ENCODE peak calls at places on chromosomes 4 and X, in six cellular contexts. One of them, this sample, is unnamed.

GRCh38 chrX:110086916-110087484 is 84.1 kb downstream of the TMEM164 start:
- DNase-seq in WTC11: no peak
- DNase-seq in breast epithelium: no peak
- DNase-seq in AG09309: peak; percentile 80
- DNase-seq in left ventricle myocardium inferior: no peak
- DNase-seq in GM13977: no peak
- DNase-seq in this sample: no peak

GRCh38 chrX:3094261-3094660 is 53.0 kb downstream of the ARSF start:
- DNase-seq in WTC11: no peak
- DNase-seq in breast epithelium: no peak
- DNase-seq in AG09309: no peak
- DNase-seq in left ventricle myocardium inferior: no peak
- DNase-seq in GM13977: no peak
- DNase-seq in this sample: no peak

GRCh38 chrX:106752101-106752678 is 25.7 kb downstream of the RNF128 start:
- DNase-seq in WTC11: peak; percentile 23
- DNase-seq in breast epithelium: no peak
- DNase-seq in AG09309: no peak
- DNase-seq in left ventricle myocardium inferior: no peak
- DNase-seq in GM13977: no peak
- DNase-seq in this sample: peak; percentile 1

GRCh38 chr4:145816091-145816490 is 122.5 kb downstream of the ZNF827 start:
- DNase-seq in WTC11: no peak
- DNase-seq in breast epithelium: no peak
- DNase-seq in AG09309: no peak
- DNase-seq in left ventricle myocardium inferior: no peak
- DNase-seq in GM13977: no peak
- DNase-seq in this sample: no peak

GRCh38 chr4:128946929-128947328 is 137.4 kb downstream of the JADE1 start:
- DNase-seq in WTC11: no peak
- DNase-seq in breast epithelium: no peak
- DNase-seq in AG09309: no peak
- DNase-seq in left ventricle myocardium inferior: no peak
- DNase-seq in GM13977: no peak
- DNase-seq in this sample: no peak

GRCh38 chr4:33696066-33696465 is 2548.2 kb downstream of the ARAP2 start:
- DNase-seq in WTC11: no peak
- DNase-seq in breast epithelium: no peak
- DNase-seq in AG09309: no peak
- DNase-seq in left ventricle myocardium inferior: no peak
- DNase-seq in GM13977: no peak
- DNase-seq in this sample: no peak

GRCh38 chr4:168794881-168795280 is 215.2 kb downstream of the CBR4 start:
- DNase-seq in WTC11: no peak
- DNase-seq in breast epithelium: no peak
- DNase-seq in AG09309: no peak
- DNase-seq in left ventricle myocardium inferior: no peak
- DNase-seq in GM13977: no peak
- DNase-seq in this sample: no peak

GRCh38 chr4:112840061-112840460 is 203.1 kb downstream of the LARP7 start:
- DNase-seq in WTC11: no peak
- DNase-seq in breast epithelium: no peak
- DNase-seq in AG09309: no peak
- DNase-seq in left ventricle myocardium inferior: no peak
- DNase-seq in GM13977: no peak
- DNase-seq in this sample: no peak

GRCh38 chr4:131052646-131053045 is 1956.7 kb downstream of the C4orf33 start:
- DNase-seq in WTC11: no peak
- DNase-seq in breast epithelium: no peak
- DNase-seq in AG09309: no peak
- DNase-seq in left ventricle myocardium inferior: no peak
- DNase-seq in GM13977: no peak
- DNase-seq in this sample: no peak

GRCh38 chrX:69299271-69299670 is 134.0 kb upstream of the PJA1 start:
- DNase-seq in WTC11: no peak
- DNase-seq in breast epithelium: no peak
- DNase-seq in AG09309: no peak
- DNase-seq in left ventricle myocardium inferior: no peak
- DNase-seq in GM13977: no peak
- DNase-seq in this sample: no peak

GRCh38 chr4:11768251-11768972 is 339.7 kb upstream of the HS3ST1 start:
- DNase-seq in WTC11: no peak
- DNase-seq in breast epithelium: no peak
- DNase-seq in AG09309: no peak
- DNase-seq in left ventricle myocardium inferior: no peak
- DNase-seq in GM13977: no peak
- DNase-seq in this sample: no peak

GRCh38 chr4:25552580-25553271 is 102.9 kb upstream of the SLC34A2 start:
- DNase-seq in WTC11: no peak
- DNase-seq in breast epithelium: peak; percentile 82
- DNase-seq in AG09309: no peak
- DNase-seq in left ventricle myocardium inferior: no peak
- DNase-seq in GM13977: no peak
- DNase-seq in this sample: no peak

GRCh38 chr4:129822708-129823504 is 727.0 kb downstream of the C4orf33 start:
- DNase-seq in WTC11: no peak
- DNase-seq in breast epithelium: no peak
- DNase-seq in AG09309: no peak
- DNase-seq in left ventricle myocardium inferior: peak; percentile 9
- DNase-seq in GM13977: no peak
- DNase-seq in this sample: no peak

GRCh38 chr4:34516524-34516923 is 1727.8 kb downstream of the ARAP2 start:
- DNase-seq in WTC11: no peak
- DNase-seq in breast epithelium: no peak
- DNase-seq in AG09309: no peak
- DNase-seq in left ventricle myocardium inferior: no peak
- DNase-seq in GM13977: no peak
- DNase-seq in this sample: no peak

GRCh38 chr4:19776929-19777328 is 474.8 kb upstream of the SLIT2 start:
- DNase-seq in WTC11: no peak
- DNase-seq in breast epithelium: no peak
- DNase-seq in AG09309: no peak
- DNase-seq in left ventricle myocardium inferior: no peak
- DNase-seq in GM13977: no peak
- DNase-seq in this sample: no peak

GRCh38 chr4:131091896-131092295 is 1995.9 kb downstream of the C4orf33 start:
- DNase-seq in WTC11: no peak
- DNase-seq in breast epithelium: no peak
- DNase-seq in AG09309: no peak
- DNase-seq in left ventricle myocardium inferior: no peak
- DNase-seq in GM13977: no peak
- DNase-seq in this sample: no peak

GRCh38 chr4:39626913-39627312 is 11.8 kb downstream of the SMIM14 start:
- DNase-seq in WTC11: no peak
- DNase-seq in breast epithelium: no peak
- DNase-seq in AG09309: no peak
- DNase-seq in left ventricle myocardium inferior: no peak
- DNase-seq in GM13977: no peak
- DNase-seq in this sample: no peak

GRCh38 chrX:19836337-19836736 is 51.1 kb downstream of the SH3KBP1 start:
- DNase-seq in WTC11: no peak
- DNase-seq in breast epithelium: no peak
- DNase-seq in AG09309: no peak
- DNase-seq in left ventricle myocardium inferior: no peak
- DNase-seq in GM13977: no peak
- DNase-seq in this sample: peak; percentile 20

GRCh38 chr4:127632420-127633403 is at the start of gene INTU:
- DNase-seq in WTC11: peak; percentile 94
- DNase-seq in breast epithelium: peak; percentile 93
- DNase-seq in AG09309: peak; percentile 84
- DNase-seq in left ventricle myocardium inferior: peak; percentile 92
- DNase-seq in GM13977: peak; percentile 50
- DNase-seq in this sample: peak; percentile 60

GRCh38 chr4:6196871-6197270 is 3.5 kb downstream of the JAKMIP1 start:
- DNase-seq in WTC11: no peak
- DNase-seq in breast epithelium: no peak
- DNase-seq in AG09309: no peak
- DNase-seq in left ventricle myocardium inferior: no peak
- DNase-seq in GM13977: no peak
- DNase-seq in this sample: no peak

GRCh38 chr4:8162625-8163024 is 4.0 kb upstream of the ABLIM2 start:
- DNase-seq in WTC11: no peak
- DNase-seq in breast epithelium: no peak
- DNase-seq in AG09309: no peak
- DNase-seq in left ventricle myocardium inferior: no peak
- DNase-seq in GM13977: no peak
- DNase-seq in this sample: no peak

GRCh38 chr4:94304365-94304971 is 38.2 kb downstream of the HPGDS start:
- DNase-seq in WTC11: no peak
- DNase-seq in breast epithelium: no peak
- DNase-seq in AG09309: no peak
- DNase-seq in left ventricle myocardium inferior: no peak
- DNase-seq in GM13977: peak; percentile 17
- DNase-seq in this sample: peak; percentile 27

GRCh38 chrX:97539970-97540519 is 656.3 kb downstream of the RPA4 start:
- DNase-seq in WTC11: no peak
- DNase-seq in breast epithelium: no peak
- DNase-seq in AG09309: no peak
- DNase-seq in left ventricle myocardium inferior: no peak
- DNase-seq in GM13977: no peak
- DNase-seq in this sample: no peak

GRCh38 chr4:81664079-81664478 is 192.4 kb upstream of the RASGEF1B start:
- DNase-seq in WTC11: no peak
- DNase-seq in breast epithelium: no peak
- DNase-seq in AG09309: no peak
- DNase-seq in left ventricle myocardium inferior: no peak
- DNase-seq in GM13977: no peak
- DNase-seq in this sample: no peak

GRCh38 chr4:176818531-176818930 is 25.8 kb upstream of the VEGFC start:
- DNase-seq in WTC11: no peak
- DNase-seq in breast epithelium: no peak
- DNase-seq in AG09309: no peak
- DNase-seq in left ventricle myocardium inferior: no peak
- DNase-seq in GM13977: no peak
- DNase-seq in this sample: no peak

GRCh38 chr4:5232549-5232948 is 181.3 kb downstream of the STK32B start:
- DNase-seq in WTC11: no peak
- DNase-seq in breast epithelium: no peak
- DNase-seq in AG09309: no peak
- DNase-seq in left ventricle myocardium inferior: no peak
- DNase-seq in GM13977: no peak
- DNase-seq in this sample: no peak

GRCh38 chrX:98523026-98523425 is 1639.3 kb downstream of the RPA4 start:
- DNase-seq in WTC11: no peak
- DNase-seq in breast epithelium: no peak
- DNase-seq in AG09309: no peak
- DNase-seq in left ventricle myocardium inferior: no peak
- DNase-seq in GM13977: no peak
- DNase-seq in this sample: no peak

GRCh38 chr4:151358266-151358665 is 32.9 kb upstream of the SH3D19 start:
- DNase-seq in WTC11: no peak
- DNase-seq in breast epithelium: no peak
- DNase-seq in AG09309: no peak
- DNase-seq in left ventricle myocardium inferior: no peak
- DNase-seq in GM13977: no peak
- DNase-seq in this sample: no peak

GRCh38 chr4:146342600-146343192 is 128.4 kb downstream of the REELD1 start:
- DNase-seq in WTC11: peak; percentile 8
- DNase-seq in breast epithelium: no peak
- DNase-seq in AG09309: no peak
- DNase-seq in left ventricle myocardium inferior: no peak
- DNase-seq in GM13977: peak; percentile 21
- DNase-seq in this sample: peak; percentile 60

DNA sequence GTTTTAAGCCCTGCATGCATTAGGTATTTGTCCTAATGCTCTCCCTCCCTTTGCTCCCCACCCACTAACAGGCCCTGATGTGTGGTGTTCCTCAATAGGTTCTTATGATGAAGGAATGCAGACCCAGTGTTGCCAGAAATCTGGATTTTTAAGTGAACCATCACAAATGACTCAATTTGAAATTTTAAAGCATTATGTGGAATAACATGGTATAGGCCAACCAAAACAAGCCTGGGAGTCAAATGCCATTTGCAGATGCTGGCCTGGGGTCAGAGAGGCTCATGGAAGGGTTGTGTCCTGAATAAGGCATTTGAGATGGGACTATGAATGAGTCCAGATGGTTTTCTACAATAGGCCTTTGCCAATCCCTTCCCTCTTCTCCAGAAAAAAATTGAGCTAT is 179.6 kb downstream of the SHROOM3 start:
- DNase-seq in WTC11: no peak
- DNase-seq in breast epithelium: no peak
- DNase-seq in AG09309: no peak
- DNase-seq in left ventricle myocardium inferior: no peak
- DNase-seq in GM13977: no peak
- DNase-seq in this sample: no peak
- TF ChIP-seq CTCF in WTC11: no peak
- TF ChIP-seq CTCF in breast epithelium: no peak
- TF ChIP-seq CTCF in AG09309: no peak
- TF ChIP-seq CTCF in left ventricle myocardium inferior: no peak
- TF ChIP-seq CTCF in GM13977: no peak
- TF ChIP-seq CTCF in this sample: no peak

DNA sequence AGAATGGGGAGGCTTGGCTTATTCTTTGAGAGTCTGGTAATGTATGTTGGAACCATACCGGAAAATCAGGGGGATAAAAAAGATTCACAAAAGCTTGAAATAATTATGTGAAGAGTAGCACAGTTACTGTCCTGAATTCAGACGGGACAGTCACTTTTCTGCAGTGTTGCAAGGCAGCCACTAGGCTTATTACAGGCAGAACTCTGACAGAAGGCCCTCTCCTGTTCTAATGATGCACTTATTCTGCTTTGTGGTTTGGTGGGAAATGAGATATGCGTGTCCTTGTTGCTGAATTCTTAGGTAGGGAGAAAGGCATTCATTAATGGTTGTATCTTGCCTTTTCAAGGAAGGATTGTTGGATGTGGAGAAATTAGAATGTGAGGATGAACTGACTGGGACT is 37.2 kb downstream of the GUCY1B1 start:
- DNase-seq in WTC11: no peak
- DNase-seq in breast epithelium: no peak
- DNase-seq in AG09309: no peak
- DNase-seq in left ventricle myocardium inferior: no peak
- DNase-seq in GM13977: no peak
- DNase-seq in this sample: no peak
- TF ChIP-seq CTCF in WTC11: no peak
- TF ChIP-seq CTCF in breast epithelium: no peak
- TF ChIP-seq CTCF in AG09309: peak; percentile 44
- TF ChIP-seq CTCF in left ventricle myocardium inferior: peak; percentile 42
- TF ChIP-seq CTCF in GM13977: peak; percentile 17
- TF ChIP-seq CTCF in this sample: peak; percentile 34

GRCh38 chr4:47839259-47839658 is 1.4 kb upstream of the CORIN start:
- DNase-seq in WTC11: no peak
- DNase-seq in breast epithelium: no peak
- DNase-seq in AG09309: peak; percentile 38
- DNase-seq in left ventricle myocardium inferior: no peak
- DNase-seq in GM13977: peak; percentile 67
- DNase-seq in this sample: peak; percentile 56
- TF ChIP-seq CTCF in WTC11: no peak
- TF ChIP-seq CTCF in breast epithelium: no peak
- TF ChIP-seq CTCF in AG09309: peak; percentile 42
- TF ChIP-seq CTCF in left ventricle myocardium inferior: peak; percentile 58
- TF ChIP-seq CTCF in GM13977: peak; percentile 48
- TF ChIP-seq CTCF in this sample: peak; percentile 24

DNA sequence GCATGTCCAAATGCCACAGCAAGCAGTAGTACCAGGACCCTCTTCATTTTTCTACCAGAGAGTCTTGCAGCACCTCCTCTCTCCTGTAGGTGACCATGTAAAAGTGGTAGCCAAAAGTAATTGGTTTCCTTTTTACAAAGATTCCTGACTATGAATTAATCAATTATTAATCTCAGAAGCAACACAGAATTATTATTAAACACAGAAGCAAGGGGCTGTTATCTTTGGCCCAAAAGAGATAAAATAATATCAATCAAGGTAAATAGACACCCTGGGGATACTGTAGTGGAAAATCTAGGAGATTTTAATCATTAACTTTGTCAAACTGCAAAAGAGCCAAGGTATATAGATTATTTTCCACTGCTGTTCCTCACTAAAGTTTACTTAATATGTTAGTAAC is at the start of gene GC:
- DNase-seq in WTC11: no peak
- DNase-seq in breast epithelium: no peak
- DNase-seq in AG09309: no peak
- DNase-seq in left ventricle myocardium inferior: no peak
- DNase-seq in GM13977: no peak
- DNase-seq in this sample: no peak
- TF ChIP-seq CTCF in WTC11: no peak
- TF ChIP-seq CTCF in breast epithelium: no peak
- TF ChIP-seq CTCF in AG09309: no peak
- TF ChIP-seq CTCF in left ventricle myocardium inferior: no peak
- TF ChIP-seq CTCF in GM13977: no peak
- TF ChIP-seq CTCF in this sample: no peak